ENCODE peak calls at places on chromosome 12, in nine cellular contexts. T, Y, S, K, J, D, V, H and R are unnamed samples.

GRCh38 chr12:30026621-30027234 is 243.0 kb upstream of the TMTC1 start:
- DNase-seq in D (no peak), Y (no peak), S (no peak), T (no peak), H (no peak), K (no peak), V (peak), J (peak), R (no peak)

GRCh38 chr12:3795096-3795799 is 42.3 kb upstream of the CRACR2A start:
- DNase-seq in K (no peak), V (no peak), D (no peak), J (no peak), Y (no peak), H (no peak), S (no peak), T (no peak), R (no peak)

GRCh38 chr12:42652048-42652447 is 62.5 kb upstream of the PRICKLE1 start:
- DNase-seq in K (no peak), T (no peak), Y (no peak), J (no peak), H (no peak), S (no peak), V (peak), D (no peak), R (no peak)

GRCh38 chr12:56115329-56115728 is 1.1 kb upstream of the RPL41 start:
- DNase-seq in J (no peak), Y (no peak), T (no peak), D (no peak), S (no peak), H (no peak), K (no peak), V (peak), R (no peak)

GRCh38 chr12:131608740-131609665 is 101.9 kb upstream of the SFSWAP start:
- DNase-seq in H (peak), V (peak), D (peak), K (peak), T (peak), J (no peak), S (peak), Y (peak), R (peak)

GRCh38 chr12:2358986-2359658 is 306.3 kb downstream of the CACNA1C start:
- DNase-seq in H (no peak), J (no peak), T (no peak), D (no peak), V (no peak), K (no peak), Y (no peak), S (no peak), R (no peak)

GRCh38 chr12:107319536-107320030 is 226.2 kb upstream of the CRY1 start:
- DNase-seq in J (no peak), T (peak), H (no peak), Y (no peak), D (peak), K (peak), V (no peak), S (no peak), R (no peak)

GRCh38 chr12:122928033-122928890 is 32.3 kb upstream of the VPS37B start:
- DNase-seq in J (no peak), S (no peak), V (no peak), K (no peak), H (no peak), D (no peak), Y (no peak), T (no peak), R (no peak)

GRCh38 chr12:47397664-47398281 is 308.1 kb downstream of the RPAP3 start:
- DNase-seq in J (peak), K (peak), Y (no peak), V (peak), D (no peak), T (peak), S (peak), H (no peak), R (no peak)

GRCh38 chr12:9364224-9365176 is 156.3 kb upstream of the PZP start:
- DNase-seq in T (no peak), V (peak), J (no peak), K (peak), D (peak), S (no peak), Y (no peak), H (no peak), R (no peak)

GRCh38 chr12:95857799-95858198 is 953 bp upstream of the SNRPF start:
- DNase-seq in Y (no peak), T (no peak), H (no peak), J (no peak), K (no peak), V (no peak), D (no peak), S (no peak), R (no peak)

GRCh38 chr12:52779914-52780313 is 2.8 kb upstream of the KRT76 start:
- DNase-seq in Y (no peak), H (no peak), J (no peak), T (no peak), S (no peak), K (no peak), D (no peak), V (no peak), R (no peak)

GRCh38 chr12:4909734-4910501 is at the start of gene KCNA1:
- DNase-seq in S (no peak), T (no peak), J (no peak), D (peak), Y (no peak), H (no peak), K (peak), V (no peak), R (no peak)

GRCh38 chr12:57776247-57776587 is 3.8 kb downstream of the EEF1AKMT3 start:
- DNase-seq in K (no peak), V (no peak), T (no peak), D (no peak), Y (no peak), J (no peak), S (no peak), H (no peak), R (no peak)

GRCh38 chr12:5479761-5480160 is 47.9 kb downstream of the NTF3 start:
- DNase-seq in K (no peak), Y (no peak), J (no peak), V (no peak), H (no peak), T (no peak), S (no peak), D (no peak), R (no peak)

GRCh38 chr12:65622056-65622455 is 202.2 kb upstream of the HMGA2 start:
- DNase-seq in J (no peak), K (no peak), V (no peak), D (no peak), H (no peak), Y (no peak), S (no peak), T (no peak), R (no peak)

GRCh38 chr12:96520767-96521166 is 31.4 kb downstream of the CFAP54 start:
- DNase-seq in K (no peak), D (no peak), T (no peak), Y (no peak), S (no peak), V (no peak), J (no peak), H (no peak), R (no peak)